ENCODE peak calls at places on chromosomes 11 and 22, in five cellular contexts. One of them, this sample, is unnamed.

GRCh38 chr22:20298803-20299735 is 20.8 kb downstream of the DGCR6L start:
- DNase-seq in A549: peak
- DNase-seq in BJ: no peak
- DNase-seq in heart right ventricle: peak
- DNase-seq in OCI-LY7: peak
- DNase-seq in this sample: peak

GRCh38 chr11:85661972-85662664 is 2.8 kb downstream of the CREBZF start:
- DNase-seq in A549: no peak
- DNase-seq in BJ: no peak
- DNase-seq in heart right ventricle: no peak
- DNase-seq in OCI-LY7: no peak
- DNase-seq in this sample: peak

GRCh38 chr11:57387284-57388030 is 3.0 kb downstream of the PRG2 start:
- DNase-seq in A549: peak
- DNase-seq in BJ: no peak
- DNase-seq in heart right ventricle: peak
- DNase-seq in OCI-LY7: no peak
- DNase-seq in this sample: peak

GRCh38 chr11:87097582-87097981 is 59.8 kb downstream of the TMEM135 start:
- DNase-seq in A549: peak
- DNase-seq in BJ: no peak
- DNase-seq in heart right ventricle: peak
- DNase-seq in OCI-LY7: peak
- DNase-seq in this sample: peak

GRCh38 chr11:78795862-78796261 is 221.2 kb upstream of the NARS2 start:
- DNase-seq in A549: no peak
- DNase-seq in BJ: no peak
- DNase-seq in heart right ventricle: no peak
- DNase-seq in OCI-LY7: no peak
- DNase-seq in this sample: no peak

GRCh38 chr11:27938011-27938410 is 169.9 kb downstream of the KIF18A start:
- DNase-seq in A549: no peak
- DNase-seq in BJ: no peak
- DNase-seq in heart right ventricle: no peak
- DNase-seq in OCI-LY7: no peak
- DNase-seq in this sample: no peak

GRCh38 chr11:70698871-70699270 is 300.5 kb downstream of the CTTN start:
- DNase-seq in A549: no peak
- DNase-seq in BJ: no peak
- DNase-seq in heart right ventricle: no peak
- DNase-seq in OCI-LY7: no peak
- DNase-seq in this sample: no peak

GRCh38 chr22:27801616-27802388 is at the start of gene MN1:
- DNase-seq in A549: peak
- DNase-seq in BJ: no peak
- DNase-seq in heart right ventricle: peak
- DNase-seq in OCI-LY7: no peak
- DNase-seq in this sample: peak

GRCh38 chr11:47396049-47396320 is 12.4 kb upstream of the SLC39A13 start:
- DNase-seq in A549: no peak
- DNase-seq in BJ: no peak
- DNase-seq in heart right ventricle: no peak
- DNase-seq in OCI-LY7: no peak
- DNase-seq in this sample: no peak

GRCh38 chr11:10742460-10743208 is 8.4 kb upstream of the CTR9 start:
- DNase-seq in A549: no peak
- DNase-seq in BJ: peak
- DNase-seq in heart right ventricle: no peak
- DNase-seq in OCI-LY7: no peak
- DNase-seq in this sample: peak

GRCh38 chr11:87966744-87967143 is 208.5 kb downstream of the RAB38 start:
- DNase-seq in A549: no peak
- DNase-seq in BJ: no peak
- DNase-seq in heart right ventricle: peak
- DNase-seq in OCI-LY7: no peak
- DNase-seq in this sample: no peak

GRCh38 chr11:46918087-46918751 is at the start of gene LRP4:
- DNase-seq in A549: peak
- DNase-seq in BJ: no peak
- DNase-seq in heart right ventricle: peak
- DNase-seq in OCI-LY7: peak
- DNase-seq in this sample: no peak

GRCh38 chr11:75233688-75234295 is 6.8 kb upstream of the TPBGL start:
- DNase-seq in A549: peak
- DNase-seq in BJ: no peak
- DNase-seq in heart right ventricle: peak
- DNase-seq in OCI-LY7: peak
- DNase-seq in this sample: peak

GRCh38 chr22:22009661-22010060 is 27.1 kb upstream of the TOP3B start:
- DNase-seq in A549: no peak
- DNase-seq in BJ: no peak
- DNase-seq in heart right ventricle: no peak
- DNase-seq in OCI-LY7: no peak
- DNase-seq in this sample: peak

GRCh38 chr22:35135165-35135564 is 69.2 kb downstream of the ISX start:
- DNase-seq in A549: no peak
- DNase-seq in BJ: no peak
- DNase-seq in heart right ventricle: no peak
- DNase-seq in OCI-LY7: no peak
- DNase-seq in this sample: no peak
- H3K4me3 ChIP-seq in A549: no peak
- H3K4me3 ChIP-seq in BJ: no peak
- H3K4me3 ChIP-seq in heart right ventricle: no peak
- H3K4me3 ChIP-seq in OCI-LY7: no peak
- H3K4me3 ChIP-seq in this sample: no peak

DNA sequence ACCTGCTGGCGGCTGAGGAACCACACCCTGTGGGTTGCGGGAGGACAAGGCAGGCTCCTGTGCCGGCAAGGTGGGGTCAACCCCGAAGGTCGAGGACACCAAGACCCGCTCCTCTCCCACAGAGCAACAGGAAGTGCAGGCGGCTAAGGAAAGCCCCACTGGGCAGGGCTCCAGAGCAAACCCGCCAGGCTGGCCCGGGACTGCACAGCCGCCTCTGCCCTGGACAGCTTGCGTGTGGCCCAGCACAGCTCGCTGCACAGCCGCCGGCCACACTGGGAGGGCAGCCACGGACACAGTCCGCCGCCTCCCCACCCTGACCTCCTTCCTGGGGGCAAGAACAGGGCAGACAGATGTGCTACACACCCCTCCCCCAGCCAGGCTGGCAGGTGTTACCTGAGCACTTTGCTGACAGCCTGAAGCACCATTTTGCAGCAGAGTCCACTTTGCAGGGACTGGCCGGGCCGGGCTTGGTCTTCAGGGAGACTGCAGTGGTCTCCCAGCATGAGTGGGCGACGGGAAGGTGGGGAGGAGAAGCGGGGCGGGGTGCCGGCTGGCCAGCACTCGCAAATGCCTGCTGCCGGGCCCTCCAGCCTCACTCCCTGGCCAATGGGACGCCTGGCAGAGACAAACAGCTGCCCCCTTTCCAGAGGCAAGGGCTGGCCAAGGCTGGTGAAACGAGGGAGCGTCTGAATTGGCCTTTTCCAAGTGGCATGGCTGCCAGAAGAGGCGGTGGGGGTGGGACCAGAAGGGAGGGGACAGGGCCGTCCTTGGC is at the start of gene MOB2:
- DNase-seq in A549: no peak
- DNase-seq in BJ: no peak
- DNase-seq in heart right ventricle: peak
- DNase-seq in OCI-LY7: no peak
- DNase-seq in this sample: no peak
- TF ChIP-seq CTCF in A549: no peak
- TF ChIP-seq CTCF in BJ: no peak
- TF ChIP-seq CTCF in heart right ventricle: no peak
- TF ChIP-seq CTCF in OCI-LY7: no peak
- TF ChIP-seq CTCF in this sample: no peak

DNA sequence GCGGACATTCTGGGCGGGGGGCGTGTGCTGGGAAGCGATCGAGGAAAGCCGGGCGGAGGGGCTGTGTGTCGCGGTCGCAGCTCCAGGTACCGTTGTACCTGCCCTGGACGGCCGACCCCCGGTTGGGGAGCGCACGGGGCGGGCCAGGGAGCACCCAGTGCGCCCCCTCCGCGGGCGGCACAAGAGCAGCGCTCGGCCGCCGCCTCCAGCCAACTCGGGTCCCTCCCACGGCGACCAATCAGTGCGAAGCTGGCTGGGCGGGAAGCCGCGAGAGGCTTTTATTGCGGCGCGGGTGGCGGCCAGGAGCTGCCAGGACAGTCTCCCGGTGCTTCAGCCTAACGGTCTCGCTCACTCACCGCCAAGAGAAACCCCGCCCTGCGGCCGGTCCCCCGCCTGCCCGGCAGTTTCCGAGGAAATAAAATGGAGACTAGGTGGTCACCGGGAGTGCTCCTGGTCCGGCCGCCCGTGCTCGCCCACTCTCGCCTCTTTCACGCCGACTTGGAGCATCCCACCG is 1.7 kb downstream of the NCAM1 start:
- DNase-seq in A549: no peak
- DNase-seq in BJ: no peak
- DNase-seq in heart right ventricle: peak
- DNase-seq in OCI-LY7: no peak
- DNase-seq in this sample: no peak
- H3K4me3 ChIP-seq in A549: no peak
- H3K4me3 ChIP-seq in BJ: peak
- H3K4me3 ChIP-seq in heart right ventricle: peak
- H3K4me3 ChIP-seq in OCI-LY7: no peak
- H3K4me3 ChIP-seq in this sample: peak

GRCh38 chr22:30204742-30205111 is 41.8 kb downstream of the LIF start:
- DNase-seq in A549: no peak
- DNase-seq in BJ: peak
- DNase-seq in heart right ventricle: no peak
- DNase-seq in OCI-LY7: no peak
- DNase-seq in this sample: peak
- TF ChIP-seq CTCF in A549: no peak
- TF ChIP-seq CTCF in BJ: no peak
- TF ChIP-seq CTCF in heart right ventricle: no peak
- TF ChIP-seq CTCF in OCI-LY7: no peak
- TF ChIP-seq CTCF in this sample: no peak

DNA sequence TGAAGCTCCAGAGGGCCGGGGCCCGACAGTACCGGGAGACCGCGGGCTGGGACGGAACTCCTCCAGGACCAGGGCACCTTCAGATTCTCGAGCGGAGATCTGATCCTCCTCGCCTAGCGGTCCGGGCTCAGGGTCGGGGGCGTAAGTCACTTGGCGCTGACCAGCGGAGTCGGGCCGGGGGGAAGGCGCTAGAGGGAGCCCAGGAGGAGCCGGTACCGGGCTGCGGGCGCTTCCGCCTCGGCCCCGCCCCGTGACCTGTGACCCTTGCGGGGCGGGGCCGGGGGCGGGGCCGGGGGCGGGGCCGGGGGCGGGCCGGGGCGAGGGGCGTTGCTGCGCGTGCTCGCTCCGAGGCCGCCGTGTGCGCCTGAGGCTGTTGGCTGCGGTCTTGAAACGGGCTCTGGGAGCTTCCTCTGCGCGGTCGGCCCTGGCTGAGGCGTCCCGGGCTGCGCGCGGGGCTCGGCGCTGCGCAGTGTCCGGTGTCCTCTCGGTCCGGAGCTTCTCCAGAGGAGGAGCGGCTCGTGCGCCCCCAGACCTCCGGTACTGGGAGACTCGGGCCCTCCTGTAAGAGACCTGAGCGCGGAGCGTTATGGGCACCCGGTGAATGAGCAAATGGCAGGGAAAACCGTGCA is at the start of gene ARSA:
- DNase-seq in A549: peak
- DNase-seq in BJ: no peak
- DNase-seq in heart right ventricle: peak
- DNase-seq in OCI-LY7: peak
- DNase-seq in this sample: peak
- H3K4me3 ChIP-seq in A549: peak
- H3K4me3 ChIP-seq in BJ: peak
- H3K4me3 ChIP-seq in heart right ventricle: peak
- H3K4me3 ChIP-seq in OCI-LY7: peak
- H3K4me3 ChIP-seq in this sample: peak

GRCh38 chr22:44957267-44957905 is 52.4 kb downstream of the PHF21B start:
- DNase-seq in A549: no peak
- DNase-seq in BJ: no peak
- DNase-seq in heart right ventricle: no peak
- DNase-seq in OCI-LY7: no peak
- DNase-seq in this sample: no peak
- TF ChIP-seq CTCF in A549: no peak
- TF ChIP-seq CTCF in BJ: no peak
- TF ChIP-seq CTCF in heart right ventricle: no peak
- TF ChIP-seq CTCF in OCI-LY7: peak
- TF ChIP-seq CTCF in this sample: no peak

GRCh38 chr11:119016216-119017009 is 1.7 kb downstream of the RPS25 start:
- DNase-seq in A549: no peak
- DNase-seq in BJ: no peak
- DNase-seq in heart right ventricle: no peak
- DNase-seq in OCI-LY7: no peak
- DNase-seq in this sample: no peak
- H3K4me3 ChIP-seq in A549: peak
- H3K4me3 ChIP-seq in BJ: no peak
- H3K4me3 ChIP-seq in heart right ventricle: peak
- H3K4me3 ChIP-seq in OCI-LY7: peak
- H3K4me3 ChIP-seq in this sample: peak